ENCODE peak calls at places on chromosomes 2 and 18, in seven cellular contexts. I is IMR-90, M is heart left ventricle, R is H1, P is testis, X is stomach, K is body of pancreas. C is an unnamed sample.

GRCh38 chr2:128306081-128306930 is 12.4 kb downstream of the HS6ST1 start:
- DNase-seq in I (peak; percentile 100), M (peak; percentile 28), R (no peak), P (no peak), X (peak; percentile 49), K (peak; percentile 62), C (no peak)

GRCh38 chr2:18910843-18911242 is 321.5 kb upstream of the NT5C1B start:
- DNase-seq in I (peak; percentile 74), M (no peak), R (no peak), P (no peak), X (no peak), K (no peak), C (peak; percentile 16)

GRCh38 chr2:10254373-10255188 is 48.1 kb upstream of the HPCAL1 start:
- DNase-seq in I (peak; percentile 30), M (no peak), R (no peak), P (no peak), X (no peak), K (no peak), C (no peak)

GRCh38 chr2:235494716-235495372 is 1.0 kb downstream of the AGAP1 start:
- DNase-seq in I (peak; percentile 48), M (peak; percentile 54), R (peak; percentile 67), P (peak; percentile 45), X (peak; percentile 56), K (peak; percentile 60), C (no peak)

GRCh38 chr2:208280933-208281332 is 14.9 kb downstream of the PIKFYVE start:
- DNase-seq in I (peak; percentile 77), M (no peak), R (no peak), P (no peak), X (no peak), K (no peak), C (no peak)

GRCh38 chr18:45672637-45673036 is 51.3 kb upstream of the SLC14A1 start:
- DNase-seq in I (no peak), M (no peak), R (no peak), P (peak; percentile 37), X (no peak), K (no peak), C (no peak)

GRCh38 chr2:47811668-47812067 is 28.7 kb downstream of the MSH6 start:
- DNase-seq in I (no peak), M (no peak), R (no peak), P (no peak), X (no peak), K (no peak), C (no peak)

GRCh38 chr2:55151721-55152433 is 80.2 kb downstream of the CLHC1 start:
- DNase-seq in I (peak; percentile 67), M (no peak), R (no peak), P (no peak), X (no peak), K (no peak), C (peak; percentile 43)

GRCh38 chr2:25528173-25528572 is 145.2 kb downstream of the DTNB start:
- DNase-seq in I (peak; percentile 76), M (no peak), R (no peak), P (no peak), X (no peak), K (no peak), C (no peak)

GRCh38 chr2:44615950-44616518 is 254.3 kb downstream of the CAMKMT start:
- DNase-seq in I (no peak), M (no peak), R (no peak), P (no peak), X (no peak), K (no peak), C (no peak)
- TF ChIP-seq CTCF in I (no peak), M (no peak), R (no peak), P (no peak), X (no peak), K (no peak), C (no peak)

GRCh38 chr2:162063899-162064298 is 10.1 kb downstream of the DPP4 start:
- DNase-seq in I (no peak), M (no peak), R (no peak), P (no peak), X (no peak), K (no peak), C (no peak)
- H3K4me3 ChIP-seq in I (no peak overlapping the region), M (no peak overlapping the region), R (no peak overlapping the region), P (no peak overlapping the region), X (no peak overlapping the region), K (no peak overlapping the region), C (no peak overlapping the region)

GRCh38 chr2:88212251-88212790 is 42.2 kb downstream of the THNSL2 start:
- DNase-seq in I (peak; percentile 4), M (no peak), R (peak; percentile 54), P (no peak), X (no peak), K (no peak), C (no peak)

GRCh38 chr2:88209526-88210131 is 39.5 kb downstream of the THNSL2 start:
- DNase-seq in I (no peak), M (no peak), R (no peak), P (peak; percentile 49), X (no peak), K (no peak), C (no peak)

GRCh38 chr2:88211005-88211808 is 41.1 kb downstream of the THNSL2 start:
- DNase-seq in I (no peak), M (no peak), R (no peak), P (no peak), X (no peak), K (no peak), C (no peak)

GRCh38 chr2:88211809-88212154 is 41.6 kb downstream of the THNSL2 start:
- DNase-seq in I (no peak), M (no peak), R (no peak), P (no peak), X (no peak), K (no peak), C (no peak)

GRCh38 chr2:88210132-88211004 is 40.2 kb downstream of the THNSL2 start:
- DNase-seq in I (no peak), M (no peak), R (no peak), P (no peak), X (no peak), K (no peak), C (no peak)
- TF ChIP-seq POLR2A in I (no peak), M (no peak), R (no peak), P (no peak), X (no peak), K (no peak), C (no peak)

GRCh38 chr2:226673314-226673723 is 126.3 kb downstream of the IRS1 start:
- DNase-seq in I (peak; percentile 94), M (peak; percentile 43), R (no peak), P (no peak), X (peak; percentile 63), K (peak; percentile 16), C (peak; percentile 65)
- TF ChIP-seq CTCF in I (no peak), M (no peak), R (no peak), P (no peak), X (no peak), K (no peak), C (no peak)

GRCh38 chr18:37564796-37565137 is 831 bp downstream of the CELF4 start:
- DNase-seq in I (peak; percentile 21), M (peak; percentile 47), R (peak; percentile 92), P (peak; percentile 85), X (peak; percentile 42), K (peak; percentile 62), C (no peak)
- H3K4me3 ChIP-seq in I (no peak overlapping the region), M (peak overlapping the region; percentile 59), R (peak overlapping the region; percentile 87), P (peak overlapping the region; percentile 59), X (peak overlapping the region; percentile 55), K (no peak overlapping the region), C (no peak overlapping the region)

DNA sequence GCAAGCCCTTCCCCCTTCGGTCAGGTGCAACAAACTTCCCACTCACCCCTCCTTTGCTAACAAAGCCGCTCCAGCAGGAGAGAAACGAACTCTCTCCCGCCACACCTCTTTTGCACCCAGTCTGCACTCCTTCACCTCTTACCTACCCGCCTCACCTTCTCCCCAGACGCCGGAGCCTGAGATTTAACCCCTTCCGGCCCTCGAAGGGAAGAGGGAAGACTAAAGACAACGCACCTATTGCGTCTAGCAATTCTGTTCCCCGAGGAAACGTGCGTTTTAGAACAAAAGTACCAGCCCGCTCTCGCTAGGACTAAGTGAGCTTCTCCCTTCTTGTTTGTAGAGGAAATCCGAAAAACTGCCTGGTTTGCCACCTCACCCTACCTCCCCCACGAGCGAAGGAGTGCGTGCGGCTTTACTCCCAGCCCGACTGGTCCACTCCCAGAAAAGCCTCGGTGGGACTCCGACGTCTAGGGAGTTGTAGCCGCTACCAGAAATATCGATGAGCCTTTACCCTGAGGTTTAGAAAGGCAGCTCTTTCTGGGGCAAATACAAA is 441 bp upstream of the PEX13 start:
- DNase-seq in I (peak; percentile 71), M (peak; percentile 65), R (peak; percentile 88), P (peak; percentile 86), X (peak; percentile 86), K (peak; percentile 70), C (peak; percentile 93)
- TF ChIP-seq POLR2A in I (no peak), M (no peak), R (no peak), P (no peak), X (peak; percentile 14), K (peak; percentile 89), C (no peak)

DNA sequence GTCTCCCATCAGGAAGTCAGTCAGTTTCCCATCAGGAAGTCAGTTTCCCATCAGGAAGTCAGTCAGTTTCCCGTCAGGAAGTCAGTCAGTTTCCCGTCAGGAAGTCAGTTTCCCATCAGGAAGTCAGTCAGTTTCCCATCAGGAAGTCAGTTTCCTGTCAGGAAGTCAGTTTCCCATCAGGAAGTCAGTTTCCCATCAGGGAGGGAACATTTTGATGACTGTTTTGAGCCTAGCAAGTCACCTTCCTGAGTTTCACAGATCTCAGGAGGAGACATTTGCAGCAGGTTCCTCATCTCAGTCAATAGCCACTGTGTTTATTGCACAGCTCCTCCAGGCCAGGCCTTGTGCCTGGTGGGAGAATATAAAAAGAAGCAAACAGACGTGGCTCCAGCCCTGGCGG is 31.9 kb downstream of the DIPK1C start:
- DNase-seq in I (no peak), M (no peak), R (no peak), P (no peak), X (no peak), K (no peak), C (no peak)
- TF ChIP-seq CTCF in I (no peak), M (no peak), R (no peak), P (no peak), X (no peak), K (no peak), C (no peak)